ENCODE peak calls at places on chromosomes 7 and 10, in four cellular contexts. M is fibroblast of mammary gland, O is A549, S is ovary. W is an unnamed sample.
A peak's percentile ranks its signal among the peaks of the same experiment; 100 is the strongest.

GRCh38 chr10:34762603-34763299 is 52.3 kb downstream of the PARD3 start:
- DNase-seq in S (no peak), O (no peak), M (no peak), W (no peak)

GRCh38 chr7:37753398-37753797 is 69.8 kb downstream of the GPR141 start:
- DNase-seq in O (no peak), M (no peak), S (no peak), W (no peak)

GRCh38 chr10:59585046-59585700 is 124.5 kb downstream of the SLC16A9 start:
- DNase-seq in M (peak; percentile 26), S (no peak), O (no peak), W (peak; percentile 11)

GRCh38 chr7:105971867-105972266 is 8.8 kb downstream of the CDHR3 start:
- DNase-seq in O (no peak), M (no peak), S (no peak), W (no peak)

GRCh38 chr7:139531094-139531493 is 7.6 kb downstream of the CLEC2L start:
- DNase-seq in O (no peak), M (no peak), S (no peak), W (no peak)

GRCh38 chr7:69002416-69002815 is 595.9 kb upstream of the AUTS2 start:
- DNase-seq in M (peak; percentile 83), O (no peak), S (no peak), W (peak; percentile 87)

GRCh38 chr7:144842377-144842851 is 6.6 kb upstream of the TPK1 start:
- DNase-seq in O (no peak), M (no peak), S (no peak), W (no peak)

GRCh38 chr10:51129946-51130554 is 55.8 kb downstream of the PRKG1 start:
- DNase-seq in M (peak; percentile 2), O (no peak), S (no peak), W (peak; percentile 40)

GRCh38 chr7:28409716-28410627 is 2.3 kb upstream of the CREB5 start:
- DNase-seq in O (peak; percentile 17), S (peak; percentile 58), M (peak; percentile 35), W (peak; percentile 38)

DNA sequence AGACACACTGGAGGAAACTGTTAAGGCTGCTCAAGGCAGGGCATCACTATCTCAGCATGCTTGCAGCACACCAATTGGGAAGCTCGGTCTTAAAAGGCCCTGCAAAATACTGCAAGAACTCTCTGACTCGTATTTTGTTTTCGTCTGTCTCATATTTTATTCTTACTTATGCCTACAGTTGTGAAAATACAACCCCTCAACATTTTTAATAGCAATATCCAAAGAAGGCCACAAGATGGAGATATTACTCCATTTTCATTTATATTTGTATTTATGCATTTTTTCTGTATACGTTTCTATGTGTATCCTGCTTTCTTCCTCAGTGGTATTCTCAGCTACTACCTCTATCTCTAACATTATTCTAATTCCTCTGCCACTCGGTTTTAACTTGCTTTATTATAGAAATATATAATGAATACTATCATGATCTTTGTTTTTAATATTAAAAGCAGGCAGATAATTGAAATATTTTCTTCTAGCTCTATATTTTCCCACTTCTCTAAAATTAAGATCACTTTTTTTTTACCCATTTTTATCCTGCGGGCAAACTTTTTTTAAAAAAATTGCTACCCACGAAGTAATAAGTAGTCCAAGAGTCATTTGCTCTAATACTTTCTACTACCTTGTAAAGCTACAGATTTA is 10.0 kb downstream of the DNAJC1 start:
- DNase-seq in S (no peak), M (peak; percentile 53), O (no peak), W (peak; percentile 31)
- TF ChIP-seq CTCF in S (no peak), M (peak; percentile 47), O (peak; percentile 75), W (peak; percentile 57)

GRCh38 chr10:100826661-100826982 is 81.2 kb downstream of the PAX2 start:
- DNase-seq in M (no peak), S (no peak), O (no peak), W (no peak)
- H3K4me3 ChIP-seq in M (no peak overlapping the region), S (peak overlapping the region; percentile 17), O (peak overlapping the region; percentile 50), W (no peak overlapping the region)

GRCh38 chr10:14878266-14879054 is at the start of gene SUV39H2:
- DNase-seq in M (peak; percentile 89), S (peak; percentile 95), O (peak; percentile 96), W (peak; percentile 94)
- TF ChIP-seq CTCF in M (no peak), S (no peak), O (no peak), W (no peak)

GRCh38 chr7:25395976-25396375 is 167.7 kb upstream of the NPVF start:
- DNase-seq in O (no peak), S (no peak), M (no peak), W (no peak)

GRCh38 chr7:25398418-25398817 is 170.1 kb upstream of the NPVF start:
- DNase-seq in M (no peak), S (no peak), O (no peak), W (no peak)

GRCh38 chr7:25402528-25402927 is 174.2 kb upstream of the NPVF start:
- DNase-seq in S (no peak), O (no peak), M (peak; percentile 11), W (no peak)

GRCh38 chr7:25396661-25397060 is 168.4 kb upstream of the NPVF start:
- DNase-seq in O (no peak), M (no peak), S (no peak), W (no peak)

DNA sequence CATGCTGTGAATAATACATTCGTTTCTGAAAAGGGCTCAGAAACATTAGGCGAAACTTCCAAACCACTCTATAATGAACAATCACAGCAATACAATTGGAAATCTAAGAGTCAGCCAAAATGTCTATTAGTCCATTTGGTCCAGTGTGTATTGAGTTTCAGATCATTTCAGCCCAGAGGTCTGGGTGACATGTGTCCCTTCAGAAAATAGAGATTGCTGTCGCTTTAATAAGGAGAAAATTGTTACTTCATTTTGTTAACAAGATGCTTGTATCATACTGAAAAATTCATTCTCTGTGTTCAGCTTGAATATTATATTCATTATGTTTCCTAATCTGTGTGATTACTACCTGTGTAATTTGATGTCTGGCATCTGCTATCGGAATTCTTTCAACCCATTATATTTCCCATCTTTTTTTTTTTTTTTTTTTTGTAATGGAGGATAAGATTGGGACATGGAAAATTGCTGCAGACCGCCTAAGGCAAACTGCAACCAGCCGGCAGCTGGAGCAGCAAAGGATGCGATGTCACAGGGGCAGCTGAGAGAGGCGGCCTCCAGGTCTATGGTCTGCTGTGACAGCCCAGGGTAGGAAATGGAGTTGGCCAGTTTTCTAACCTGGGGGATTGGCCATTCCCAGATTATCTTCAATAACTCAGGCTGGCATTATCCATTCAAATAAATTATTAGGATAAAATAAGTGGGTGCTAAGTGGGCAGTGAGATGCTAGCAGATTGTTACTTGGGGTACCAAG is 170.9 kb upstream of the NPVF start:
- DNase-seq in O (no peak), S (no peak), M (no peak), W (no peak)
- H3K4me3 ChIP-seq in O (no peak overlapping the region), S (no peak overlapping the region), M (no peak overlapping the region), W (no peak overlapping the region)

DNA sequence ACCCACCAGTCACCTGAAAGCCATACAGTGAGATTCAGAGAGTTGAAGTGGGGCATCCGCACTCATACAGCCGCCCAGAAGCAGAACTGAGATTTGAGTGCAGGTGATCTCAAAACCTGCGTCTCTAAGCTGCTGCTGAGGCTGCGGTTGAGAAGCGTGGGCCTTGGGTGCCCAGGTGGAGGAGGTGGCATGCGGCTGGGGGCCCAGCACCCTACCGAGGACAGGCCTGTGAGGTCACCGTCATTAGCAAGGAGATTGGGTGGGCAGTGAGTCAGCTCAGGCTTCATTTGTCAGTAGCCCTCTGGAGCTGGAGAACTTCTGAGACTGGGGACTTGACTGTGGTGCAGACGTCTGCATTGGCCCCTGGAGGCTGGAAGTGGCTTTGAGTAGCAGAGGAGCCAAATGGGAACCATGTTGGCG is 29.8 kb downstream of the ZMIZ1 start:
- DNase-seq in O (no peak), M (peak; percentile 45), S (no peak), W (peak; percentile 42)
- TF ChIP-seq CTCF in O (no peak), M (no peak), S (no peak), W (no peak)

DNA sequence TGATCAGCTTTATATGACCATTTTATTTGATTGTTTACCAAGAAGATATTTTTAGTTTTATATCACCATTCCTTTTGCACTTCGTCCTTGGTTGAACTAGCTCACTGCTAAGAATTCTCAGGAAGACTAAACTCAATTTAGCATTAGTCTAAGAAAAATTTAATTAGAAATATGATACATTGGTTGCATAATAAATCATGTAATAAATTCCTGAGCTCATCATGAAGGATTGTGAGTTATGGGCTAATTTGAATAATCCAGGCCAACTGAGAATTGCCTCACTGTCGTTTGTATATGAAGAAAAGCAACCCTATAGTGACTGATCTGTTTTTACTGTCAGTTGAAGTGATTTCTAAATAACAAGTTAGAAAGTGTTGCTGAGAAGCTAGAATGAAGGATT is 725.5 kb downstream of the DNAJB9 start:
- DNase-seq in O (no peak), M (no peak), S (no peak), W (no peak)
- H3K4me3 ChIP-seq in O (no peak overlapping the region), M (no peak overlapping the region), S (no peak overlapping the region), W (no peak overlapping the region)

DNA sequence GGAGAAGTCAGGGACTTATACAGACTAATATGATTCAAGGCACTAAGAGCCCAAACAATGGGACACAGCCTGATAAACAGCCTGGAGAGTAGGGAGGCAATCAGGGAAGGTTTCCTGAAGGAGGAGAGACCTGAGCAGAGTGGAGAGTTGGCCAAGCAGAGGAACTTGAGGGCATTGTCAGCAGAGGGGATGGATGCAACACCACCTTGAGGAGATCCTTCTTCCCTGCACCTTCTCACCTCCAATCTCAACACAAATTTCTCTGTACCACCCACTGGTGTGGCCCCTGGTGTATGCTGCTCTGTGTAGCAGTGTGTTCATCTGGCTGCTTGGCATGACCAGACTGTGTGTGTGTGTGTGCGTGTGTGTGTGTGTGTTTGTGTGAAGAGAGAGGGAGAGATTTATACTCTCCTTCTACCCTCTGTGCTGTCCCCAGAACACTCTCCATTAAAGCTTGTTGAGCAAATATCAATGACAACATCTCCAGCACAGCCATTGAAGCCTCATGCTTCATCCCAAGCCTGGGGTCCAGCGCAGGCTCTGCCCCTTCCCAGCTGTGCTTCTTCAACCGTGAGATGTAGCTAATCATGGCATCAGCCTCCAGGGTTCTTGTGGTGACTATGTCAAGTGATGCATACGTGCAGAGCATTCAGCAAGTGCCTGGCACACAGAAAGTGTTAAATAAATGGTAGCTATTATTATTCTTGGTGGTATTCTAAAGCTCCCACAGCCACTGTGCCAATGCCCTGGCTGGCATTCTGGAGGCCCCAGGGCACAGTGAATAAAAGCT is 146.3 kb downstream of the WDR11 start:
- DNase-seq in S (no peak), O (no peak), M (no peak), W (no peak)
- TF ChIP-seq CTCF in S (no peak), O (no peak), M (no peak), W (no peak)

DNA sequence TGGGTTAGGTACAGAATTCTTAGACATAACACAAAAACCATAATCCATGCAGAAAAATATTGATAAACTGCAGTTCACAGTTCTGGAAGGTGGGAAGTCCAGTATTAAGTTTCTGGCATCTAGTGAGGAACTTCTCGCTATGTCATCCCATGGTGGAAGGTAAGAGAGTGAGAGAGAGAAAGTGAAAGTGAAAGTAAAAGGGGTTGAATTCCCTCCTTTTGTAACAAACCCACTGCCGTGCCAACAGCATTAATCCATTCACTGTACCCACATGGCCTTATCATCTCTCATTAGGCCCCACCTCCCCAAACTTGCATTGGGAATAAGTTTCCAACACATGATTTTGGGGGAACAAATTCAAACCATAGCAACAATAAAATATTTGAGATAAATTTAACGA is 17.1 kb downstream of the ZNF485 start:
- DNase-seq in M (peak; percentile 17), S (no peak), O (no peak), W (no peak)
- H3K4me3 ChIP-seq in M (no peak overlapping the region), S (no peak overlapping the region), O (peak overlapping the region; percentile 29), W (no peak overlapping the region)

W was measured in AG10803.